ENCODE peak calls at places on chromosomes 4 and X, in five cellular contexts. One of them, this sample, is unnamed.

GRCh38 chr4:72971572-72971971 is 97.9 kb downstream of the COX18 start:
- DNase-seq in SK-N-SH: no peak
- DNase-seq in GM12878: no peak
- DNase-seq in HCT116: no peak
- DNase-seq in H1: no peak
- DNase-seq in this sample: no peak

GRCh38 chr4:41256131-41256739 is 493 bp upstream of the UCHL1 start:
- DNase-seq in HCT116: no peak
- DNase-seq in SK-N-SH: peak
- DNase-seq in GM12878: no peak
- DNase-seq in H1: no peak
- DNase-seq in this sample: no peak

GRCh38 chr4:107497054-107497453 is 223.0 kb downstream of the PAPSS1 start:
- DNase-seq in H1: no peak
- DNase-seq in HCT116: no peak
- DNase-seq in GM12878: no peak
- DNase-seq in SK-N-SH: no peak
- DNase-seq in this sample: no peak

GRCh38 chr4:83262682-83263081 is 21.9 kb downstream of the COQ2 start:
- DNase-seq in H1: no peak
- DNase-seq in GM12878: no peak
- DNase-seq in SK-N-SH: no peak
- DNase-seq in HCT116: no peak
- DNase-seq in this sample: no peak

GRCh38 chrX:47187106-47187677 is 6.4 kb upstream of the UBA1 start:
- DNase-seq in GM12878: no peak
- DNase-seq in SK-N-SH: no peak
- DNase-seq in H1: no peak
- DNase-seq in HCT116: no peak
- DNase-seq in this sample: peak

GRCh38 chr4:26321326-26322276 is 787 bp downstream of the RBPJ start:
- DNase-seq in HCT116: no peak
- DNase-seq in SK-N-SH: peak
- DNase-seq in GM12878: no peak
- DNase-seq in H1: no peak
- DNase-seq in this sample: no peak

GRCh38 chrX:152170621-152171020 is 32.2 kb upstream of the MAGEA10 start:
- DNase-seq in SK-N-SH: no peak
- DNase-seq in H1: no peak
- DNase-seq in GM12878: no peak
- DNase-seq in HCT116: no peak
- DNase-seq in this sample: no peak

GRCh38 chr4:93759506-93759905 is 69.0 kb upstream of the ATOH1 start:
- DNase-seq in H1: no peak
- DNase-seq in GM12878: no peak
- DNase-seq in SK-N-SH: no peak
- DNase-seq in HCT116: no peak
- DNase-seq in this sample: no peak

GRCh38 chrX:115564243-115564642 is 3.3 kb downstream of the PLS3 start:
- DNase-seq in H1: no peak
- DNase-seq in SK-N-SH: no peak
- DNase-seq in GM12878: no peak
- DNase-seq in HCT116: no peak
- DNase-seq in this sample: no peak

GRCh38 chrX:147923605-147924004 is 11.9 kb downstream of the FMR1 start:
- DNase-seq in SK-N-SH: no peak
- DNase-seq in H1: no peak
- DNase-seq in GM12878: no peak
- DNase-seq in HCT116: no peak
- DNase-seq in this sample: no peak

GRCh38 chr4:130233377-130234047 is 1137.6 kb downstream of the C4orf33 start:
- DNase-seq in H1: no peak
- DNase-seq in GM12878: peak
- DNase-seq in SK-N-SH: no peak
- DNase-seq in HCT116: no peak
- DNase-seq in this sample: peak
- TF ChIP-seq JUND in H1: no peak
- TF ChIP-seq JUND in GM12878: no peak
- TF ChIP-seq JUND in SK-N-SH: no peak
- TF ChIP-seq JUND in HCT116: no peak
- TF ChIP-seq JUND in this sample: no peak

DNA sequence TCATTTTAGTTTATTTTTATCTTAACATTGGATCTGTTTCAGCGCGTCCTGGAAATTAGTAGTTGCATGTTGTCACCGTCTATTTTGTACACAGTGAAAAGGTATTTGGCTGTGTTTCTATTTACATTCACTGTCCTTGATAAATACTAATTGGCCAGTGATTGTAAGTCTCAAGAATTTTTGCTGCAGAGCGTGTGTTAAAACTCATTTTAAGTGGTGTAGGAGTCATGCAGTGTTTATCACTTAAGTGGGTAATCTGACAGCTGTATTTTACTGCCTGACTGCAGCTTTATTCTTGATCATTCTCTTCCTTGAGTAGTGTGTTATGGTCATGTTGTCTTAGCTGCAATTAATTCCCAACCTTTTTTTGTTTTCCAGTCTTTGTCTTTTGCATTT is 9.8 kb downstream of the GUCY1A1 start:
- DNase-seq in H1: no peak
- DNase-seq in SK-N-SH: no peak
- DNase-seq in HCT116: no peak
- DNase-seq in GM12878: no peak
- DNase-seq in this sample: no peak
- TF ChIP-seq JUND in H1: no peak
- TF ChIP-seq JUND in SK-N-SH: no peak
- TF ChIP-seq JUND in HCT116: no peak
- TF ChIP-seq JUND in GM12878: no peak
- TF ChIP-seq JUND in this sample: no peak

DNA sequence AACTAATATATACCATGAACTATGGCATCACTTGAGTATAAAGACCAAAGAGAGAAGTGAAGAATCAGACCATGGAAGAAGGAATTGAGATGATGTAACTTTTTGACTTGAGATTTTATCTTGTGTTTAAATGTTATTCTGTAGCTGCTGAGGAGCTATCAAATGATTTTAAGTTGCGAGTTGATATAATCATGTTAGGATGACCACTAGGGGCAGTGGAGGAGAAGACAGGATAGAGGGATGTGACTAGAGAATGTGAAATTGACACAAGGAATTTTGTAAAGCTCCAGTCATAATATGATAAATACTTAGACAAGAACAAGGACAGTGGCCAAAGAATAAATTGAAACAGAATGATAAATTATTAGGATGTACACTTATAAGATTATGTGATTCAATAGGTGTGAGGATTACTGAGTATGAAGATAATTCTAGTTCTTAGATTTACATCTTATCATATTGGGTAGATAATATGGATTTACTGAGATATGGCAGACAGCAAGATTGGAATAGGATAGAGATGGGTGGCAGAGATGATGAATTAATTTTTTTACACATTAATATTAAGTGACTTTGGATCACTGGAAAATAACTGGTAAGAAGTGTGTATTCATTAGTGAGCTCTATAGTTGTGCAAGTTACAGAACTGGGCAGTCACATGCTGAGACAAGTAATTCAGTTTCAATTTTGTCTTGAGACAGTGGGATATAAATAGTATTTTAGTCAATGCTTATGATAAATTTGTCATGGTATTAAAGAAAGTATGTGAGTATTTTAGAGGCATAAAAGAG is 816.0 kb upstream of the PCDH10 start:
- DNase-seq in HCT116: peak
- DNase-seq in H1: no peak
- DNase-seq in GM12878: no peak
- DNase-seq in SK-N-SH: peak
- DNase-seq in this sample: no peak
- TF ChIP-seq JUND in HCT116: no peak
- TF ChIP-seq JUND in H1: no peak
- TF ChIP-seq JUND in GM12878: no peak
- TF ChIP-seq JUND in SK-N-SH: no peak
- TF ChIP-seq JUND in this sample: no peak

DNA sequence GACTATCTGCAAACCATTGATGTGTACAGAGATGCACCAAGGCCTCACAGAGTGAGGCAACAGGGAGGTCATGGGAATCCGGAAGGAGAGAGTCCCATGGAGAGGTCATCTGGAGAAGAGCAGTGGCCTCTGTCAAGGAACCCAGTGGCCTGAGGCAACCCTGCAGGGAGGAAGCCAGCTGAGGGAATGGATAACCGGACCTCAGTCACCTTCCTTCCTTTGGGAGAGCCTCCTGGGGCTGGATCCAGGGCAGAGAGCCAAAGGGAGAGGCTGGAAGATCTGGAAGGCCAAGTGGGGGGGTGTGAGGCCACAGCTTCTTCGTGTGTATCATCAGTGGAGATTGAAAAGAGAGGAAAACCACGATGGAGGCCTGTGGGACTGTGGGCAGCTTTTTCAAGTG is 24.3 kb upstream of the CD38 start:
- DNase-seq in SK-N-SH: no peak
- DNase-seq in HCT116: no peak
- DNase-seq in GM12878: no peak
- DNase-seq in H1: no peak
- DNase-seq in this sample: no peak
- TF ChIP-seq JUND in SK-N-SH: no peak
- TF ChIP-seq JUND in HCT116: no peak
- TF ChIP-seq JUND in GM12878: no peak
- TF ChIP-seq JUND in H1: no peak
- TF ChIP-seq JUND in this sample: no peak

DNA sequence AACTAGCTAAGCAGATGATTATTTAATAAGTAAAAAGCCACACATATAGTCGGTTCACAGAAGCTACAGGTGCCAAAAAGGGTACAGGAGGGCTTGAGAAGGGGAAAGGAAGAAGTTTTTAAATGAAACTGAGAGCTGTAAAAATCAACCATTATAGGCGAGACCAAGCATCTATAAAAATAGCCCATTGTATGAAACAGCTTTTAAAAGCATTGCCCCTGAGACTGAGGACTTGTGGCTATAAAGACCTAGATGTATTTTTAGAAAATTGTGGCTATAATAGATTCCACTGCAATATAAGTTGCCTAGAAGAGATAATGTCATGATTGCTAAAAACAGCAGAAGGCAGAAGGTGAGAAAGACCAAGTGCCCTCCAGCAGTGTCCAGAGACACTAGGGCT is 15.0 kb upstream of the TTC29 start:
- DNase-seq in H1: no peak
- DNase-seq in GM12878: no peak
- DNase-seq in SK-N-SH: no peak
- DNase-seq in HCT116: no peak
- DNase-seq in this sample: no peak
- TF ChIP-seq JUND in H1: no peak
- TF ChIP-seq JUND in GM12878: no peak
- TF ChIP-seq JUND in SK-N-SH: no peak
- TF ChIP-seq JUND in HCT116: no peak
- TF ChIP-seq JUND in this sample: no peak

DNA sequence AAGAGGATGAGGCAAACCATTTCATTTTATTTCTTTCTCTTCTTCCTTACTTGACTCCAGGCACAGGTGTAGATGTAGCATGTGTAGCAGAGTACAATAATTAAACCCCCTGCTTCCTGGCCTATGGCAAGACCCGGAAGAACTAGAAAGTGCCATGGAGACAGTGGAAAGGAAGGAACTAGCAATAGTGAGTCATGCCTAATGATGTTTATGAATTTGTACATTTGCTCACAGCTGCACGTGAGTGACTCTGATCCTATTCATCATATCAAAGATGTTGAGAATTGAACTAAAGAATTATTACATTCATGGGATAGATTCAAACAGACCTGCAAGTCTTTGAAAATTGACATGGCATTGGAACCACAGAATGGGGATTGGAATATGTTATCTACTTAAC is 2233.9 kb upstream of the TENM3 start:
- DNase-seq in H1: no peak
- DNase-seq in HCT116: no peak
- DNase-seq in GM12878: no peak
- DNase-seq in SK-N-SH: no peak
- DNase-seq in this sample: no peak
- TF ChIP-seq JUND in H1: no peak
- TF ChIP-seq JUND in HCT116: no peak
- TF ChIP-seq JUND in GM12878: no peak
- TF ChIP-seq JUND in SK-N-SH: no peak
- TF ChIP-seq JUND in this sample: no peak

GRCh38 chrX:149453911-149454820 is 50.9 kb downstream of the IDS start:
- DNase-seq in GM12878: no peak
- DNase-seq in HCT116: no peak
- DNase-seq in SK-N-SH: no peak
- DNase-seq in H1: no peak
- DNase-seq in this sample: no peak
- TF ChIP-seq JUND in GM12878: no peak
- TF ChIP-seq JUND in HCT116: no peak
- TF ChIP-seq JUND in SK-N-SH: no peak
- TF ChIP-seq JUND in H1: no peak
- TF ChIP-seq JUND in this sample: no peak

DNA sequence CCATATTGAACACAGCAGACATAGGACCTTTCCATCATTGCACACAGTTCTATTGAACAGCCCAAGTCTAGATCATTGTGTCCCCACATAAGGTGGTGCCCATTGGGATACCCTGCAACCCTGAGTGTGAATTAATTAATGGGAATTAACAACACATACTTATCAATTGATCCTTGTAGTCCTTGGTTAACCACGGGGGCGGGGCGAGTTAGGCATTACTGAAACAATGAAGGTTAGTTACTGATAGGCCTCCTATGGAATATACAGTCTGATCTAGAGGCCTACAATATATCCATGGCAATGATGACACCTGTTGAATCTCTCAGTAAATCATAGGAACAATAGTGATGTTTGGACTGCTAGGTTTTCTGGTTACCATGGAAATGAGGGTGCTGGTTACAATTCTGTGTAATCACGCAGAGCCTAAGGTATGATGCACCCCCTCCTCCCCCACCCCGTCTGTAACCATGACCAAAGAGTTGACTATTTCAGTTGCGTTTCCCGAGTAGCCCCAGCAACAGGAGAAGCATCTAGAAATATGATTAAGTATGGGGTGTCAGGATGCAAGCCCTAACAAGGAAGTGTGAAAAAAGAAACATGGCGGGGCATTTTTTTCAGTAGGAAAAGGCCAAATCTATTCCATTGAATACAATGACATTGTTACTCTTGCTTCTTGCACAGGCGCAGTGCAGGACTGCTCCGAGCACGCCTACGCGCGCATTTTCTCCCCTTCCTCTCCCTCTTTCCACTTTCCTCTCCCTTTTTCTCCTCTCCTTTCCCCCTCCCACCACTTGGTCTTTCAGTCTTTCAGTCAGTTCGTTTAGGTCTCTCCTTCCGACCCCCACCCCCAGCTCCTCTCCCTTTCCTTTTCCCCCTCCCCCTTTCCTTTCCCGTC is 674 bp upstream of the NONO start:
- DNase-seq in SK-N-SH: peak
- DNase-seq in H1: no peak
- DNase-seq in GM12878: no peak
- DNase-seq in HCT116: peak
- DNase-seq in this sample: no peak
- TF ChIP-seq JUND in SK-N-SH: no peak
- TF ChIP-seq JUND in H1: no peak
- TF ChIP-seq JUND in GM12878: no peak
- TF ChIP-seq JUND in HCT116: no peak
- TF ChIP-seq JUND in this sample: no peak